ENCODE peak calls at places on chromosomes 3 and 15, in six cellular contexts. One of them, this sample, is unnamed.

GRCh38 chr15:59349715-59350420 is 22.8 kb downstream of the MYO1E start:
- DNase-seq in NCI-H345: no peak
- DNase-seq in activated CD8-positive, alpha-beta memory T cell treated with anti-CD3 and anti-CD28 coated beads for 4 hours: no peak
- DNase-seq in mesenchymal stem cell: peak; percentile 96
- DNase-seq in fibroblast of pulmonary artery: peak; percentile 90
- DNase-seq in NCI-H1092: no peak
- DNase-seq in this sample: no peak

GRCh38 chr3:15823092-15823491 is 25.3 kb upstream of the ANKRD28 start:
- DNase-seq in NCI-H345: no peak
- DNase-seq in activated CD8-positive, alpha-beta memory T cell treated with anti-CD3 and anti-CD28 coated beads for 4 hours: no peak
- DNase-seq in mesenchymal stem cell: no peak
- DNase-seq in fibroblast of pulmonary artery: no peak
- DNase-seq in NCI-H1092: no peak
- DNase-seq in this sample: no peak

GRCh38 chr3:83843716-83844115 is 1115.1 kb upstream of the CADM2 start:
- DNase-seq in NCI-H345: no peak
- DNase-seq in activated CD8-positive, alpha-beta memory T cell treated with anti-CD3 and anti-CD28 coated beads for 4 hours: no peak
- DNase-seq in mesenchymal stem cell: no peak
- DNase-seq in fibroblast of pulmonary artery: no peak
- DNase-seq in NCI-H1092: no peak
- DNase-seq in this sample: no peak

GRCh38 chr3:79297242-79297641 is 470.6 kb downstream of the ROBO1 start:
- DNase-seq in NCI-H345: peak; percentile 93
- DNase-seq in activated CD8-positive, alpha-beta memory T cell treated with anti-CD3 and anti-CD28 coated beads for 4 hours: no peak
- DNase-seq in mesenchymal stem cell: peak; percentile 92
- DNase-seq in fibroblast of pulmonary artery: peak; percentile 92
- DNase-seq in NCI-H1092: peak; percentile 34
- DNase-seq in this sample: peak; percentile 93

GRCh38 chr3:172501560-172501959 is 21.7 kb downstream of the TNFSF10 start:
- DNase-seq in NCI-H345: no peak
- DNase-seq in activated CD8-positive, alpha-beta memory T cell treated with anti-CD3 and anti-CD28 coated beads for 4 hours: no peak
- DNase-seq in mesenchymal stem cell: no peak
- DNase-seq in fibroblast of pulmonary artery: no peak
- DNase-seq in NCI-H1092: no peak
- DNase-seq in this sample: no peak

GRCh38 chr3:128435561-128435960 is 31.1 kb downstream of the DNAJB8 start:
- DNase-seq in NCI-H345: no peak
- DNase-seq in activated CD8-positive, alpha-beta memory T cell treated with anti-CD3 and anti-CD28 coated beads for 4 hours: no peak
- DNase-seq in mesenchymal stem cell: no peak
- DNase-seq in fibroblast of pulmonary artery: no peak
- DNase-seq in NCI-H1092: no peak
- DNase-seq in this sample: no peak

GRCh38 chr15:71596672-71597071 is 213.7 kb upstream of the NR2E3 start:
- DNase-seq in NCI-H345: no peak
- DNase-seq in activated CD8-positive, alpha-beta memory T cell treated with anti-CD3 and anti-CD28 coated beads for 4 hours: no peak
- DNase-seq in mesenchymal stem cell: no peak
- DNase-seq in fibroblast of pulmonary artery: peak; percentile 42
- DNase-seq in NCI-H1092: no peak
- DNase-seq in this sample: no peak

GRCh38 chr3:59653405-59654119 is 603.7 kb upstream of the CFAP20DC start:
- DNase-seq in NCI-H345: no peak
- DNase-seq in activated CD8-positive, alpha-beta memory T cell treated with anti-CD3 and anti-CD28 coated beads for 4 hours: no peak
- DNase-seq in mesenchymal stem cell: no peak
- DNase-seq in fibroblast of pulmonary artery: no peak
- DNase-seq in NCI-H1092: no peak
- DNase-seq in this sample: no peak

GRCh38 chr15:59687831-59688230 is 1.3 kb downstream of the BNIP2 start:
- DNase-seq in NCI-H345: no peak
- DNase-seq in activated CD8-positive, alpha-beta memory T cell treated with anti-CD3 and anti-CD28 coated beads for 4 hours: no peak
- DNase-seq in mesenchymal stem cell: peak; percentile 61
- DNase-seq in fibroblast of pulmonary artery: peak; percentile 62
- DNase-seq in NCI-H1092: no peak
- DNase-seq in this sample: no peak

GRCh38 chr3:58322793-58323192 is 9.9 kb upstream of the PXK start:
- DNase-seq in NCI-H345: no peak
- DNase-seq in activated CD8-positive, alpha-beta memory T cell treated with anti-CD3 and anti-CD28 coated beads for 4 hours: no peak
- DNase-seq in mesenchymal stem cell: peak; percentile 29
- DNase-seq in fibroblast of pulmonary artery: no peak
- DNase-seq in NCI-H1092: no peak
- DNase-seq in this sample: no peak